ENCODE peak calls at places on chromosome 14, in seven cellular contexts. One of them, this sample, is unnamed.
A peak's percentile ranks its signal among the peaks of the same experiment; 100 is the strongest.

GRCh38 chr14:21024668-21025373 is at the start of gene NDRG2:
- DNase-seq in MM.1S: peak; percentile 49
- DNase-seq in tibial nerve: peak; percentile 72
- DNase-seq in tibial artery: peak; percentile 82
- DNase-seq in Peyer's patch: peak; percentile 84
- DNase-seq in OCI-LY7: no peak
- DNase-seq in colonic mucosa: peak; percentile 91
- DNase-seq in this sample: peak; percentile 54

GRCh38 chr14:38208825-38209562 is 1.3 kb downstream of the SSTR1 start:
- DNase-seq in MM.1S: no peak
- DNase-seq in tibial nerve: no peak
- DNase-seq in tibial artery: peak; percentile 23
- DNase-seq in Peyer's patch: no peak
- DNase-seq in OCI-LY7: no peak
- DNase-seq in colonic mucosa: peak; percentile 83
- DNase-seq in this sample: no peak

GRCh38 chr14:28577711-28578131 is 188.9 kb upstream of the FOXG1 start:
- DNase-seq in MM.1S: no peak
- DNase-seq in tibial nerve: no peak
- DNase-seq in tibial artery: no peak
- DNase-seq in Peyer's patch: no peak
- DNase-seq in OCI-LY7: no peak
- DNase-seq in colonic mucosa: no peak
- DNase-seq in this sample: peak; percentile 26

GRCh38 chr14:59208224-59208814 is 19.9 kb downstream of the DAAM1 start:
- DNase-seq in MM.1S: no peak
- DNase-seq in tibial nerve: no peak
- DNase-seq in tibial artery: no peak
- DNase-seq in Peyer's patch: no peak
- DNase-seq in OCI-LY7: no peak
- DNase-seq in colonic mucosa: no peak
- DNase-seq in this sample: peak; percentile 21

GRCh38 chr14:89196561-89196960 is 220.5 kb downstream of the FOXN3 start:
- DNase-seq in MM.1S: no peak
- DNase-seq in tibial nerve: no peak
- DNase-seq in tibial artery: no peak
- DNase-seq in Peyer's patch: no peak
- DNase-seq in OCI-LY7: no peak
- DNase-seq in colonic mucosa: no peak
- DNase-seq in this sample: no peak

GRCh38 chr14:37122288-37122687 is 50.1 kb downstream of the SLC25A21 start:
- DNase-seq in MM.1S: no peak
- DNase-seq in tibial nerve: no peak
- DNase-seq in tibial artery: no peak
- DNase-seq in Peyer's patch: no peak
- DNase-seq in OCI-LY7: no peak
- DNase-seq in colonic mucosa: no peak
- DNase-seq in this sample: peak; percentile 72

GRCh38 chr14:23033801-23034497 is 751 bp downstream of the PSMB5 start:
- DNase-seq in MM.1S: no peak
- DNase-seq in tibial nerve: no peak
- DNase-seq in tibial artery: no peak
- DNase-seq in Peyer's patch: no peak
- DNase-seq in OCI-LY7: no peak
- DNase-seq in colonic mucosa: no peak
- DNase-seq in this sample: no peak

GRCh38 chr14:21093769-21094681 is 4.4 kb downstream of the ZNF219 start:
- DNase-seq in MM.1S: no peak
- DNase-seq in tibial nerve: no peak
- DNase-seq in tibial artery: no peak
- DNase-seq in Peyer's patch: no peak
- DNase-seq in OCI-LY7: no peak
- DNase-seq in colonic mucosa: peak; percentile 22
- DNase-seq in this sample: no peak

GRCh38 chr14:96583605-96584041 is 81.4 kb downstream of the PAPOLA start:
- DNase-seq in MM.1S: no peak
- DNase-seq in tibial nerve: no peak
- DNase-seq in tibial artery: no peak
- DNase-seq in Peyer's patch: no peak
- DNase-seq in OCI-LY7: no peak
- DNase-seq in colonic mucosa: peak; percentile 7
- DNase-seq in this sample: no peak

GRCh38 chr14:31619440-31619839 is 58.2 kb downstream of the NUBPL start:
- DNase-seq in MM.1S: no peak
- DNase-seq in tibial nerve: no peak
- DNase-seq in tibial artery: no peak
- DNase-seq in Peyer's patch: no peak
- DNase-seq in OCI-LY7: no peak
- DNase-seq in colonic mucosa: no peak
- DNase-seq in this sample: no peak

DNA sequence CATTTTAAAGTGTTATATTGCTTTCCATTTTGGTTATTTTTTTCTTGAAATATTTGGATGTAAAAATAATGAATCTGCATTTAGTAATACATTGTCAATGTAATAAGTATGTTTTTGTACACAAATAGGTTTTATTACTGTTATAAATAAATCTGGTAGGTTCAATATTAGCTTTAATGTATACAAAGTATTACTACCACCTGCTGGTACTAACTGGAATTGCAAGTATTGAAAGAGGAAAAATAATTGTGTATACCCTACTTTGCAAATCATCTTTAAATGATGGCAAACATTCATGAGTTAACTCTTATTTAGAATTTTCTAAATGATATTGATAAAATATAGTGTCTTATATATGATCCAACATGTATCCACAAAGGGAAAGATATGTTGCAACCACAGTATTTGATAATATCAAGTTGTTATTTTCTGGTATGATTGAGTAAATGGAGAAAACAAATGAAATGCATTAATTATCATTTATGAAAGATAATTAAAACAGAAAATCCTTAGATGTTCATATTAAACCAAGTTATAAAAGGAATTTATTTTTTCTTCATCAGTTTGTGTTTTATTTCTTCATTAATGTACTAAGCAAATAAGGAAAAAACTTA is 3.2 kb downstream of the OR4K2 start:
- DNase-seq in MM.1S: peak; percentile 28
- DNase-seq in tibial nerve: no peak
- DNase-seq in tibial artery: no peak
- DNase-seq in Peyer's patch: no peak
- DNase-seq in OCI-LY7: peak; percentile 58
- DNase-seq in colonic mucosa: no peak
- DNase-seq in this sample: no peak
- TF ChIP-seq CTCF in MM.1S: peak; percentile 50
- TF ChIP-seq CTCF in tibial nerve: no peak
- TF ChIP-seq CTCF in tibial artery: no peak
- TF ChIP-seq CTCF in Peyer's patch: peak; percentile 34
- TF ChIP-seq CTCF in OCI-LY7: peak; percentile 100
- TF ChIP-seq CTCF in colonic mucosa: peak; percentile 61
- TF ChIP-seq CTCF in this sample: peak; percentile 64

DNA sequence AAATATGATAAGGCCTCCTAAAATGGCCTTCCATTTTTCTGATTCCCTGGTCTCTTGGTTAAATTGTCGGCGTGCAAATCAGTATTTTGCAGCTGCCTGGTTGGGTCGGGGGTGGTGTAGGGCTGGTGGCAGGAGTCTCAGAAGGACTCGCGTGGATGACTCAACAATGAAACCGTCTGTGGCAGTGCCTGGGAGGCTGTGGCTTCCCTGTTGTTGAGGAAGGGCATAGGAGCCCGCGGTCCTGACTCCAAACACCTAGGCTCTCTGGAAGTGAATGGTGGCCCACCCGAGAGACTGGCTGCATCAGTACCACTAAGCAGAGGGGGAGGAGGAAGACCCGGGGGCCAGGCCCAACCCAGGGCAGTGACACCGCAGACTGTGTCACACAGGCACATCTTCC is 207.9 kb downstream of the TTC7B start:
- DNase-seq in MM.1S: no peak
- DNase-seq in tibial nerve: no peak
- DNase-seq in tibial artery: no peak
- DNase-seq in Peyer's patch: no peak
- DNase-seq in OCI-LY7: no peak
- DNase-seq in colonic mucosa: no peak
- DNase-seq in this sample: no peak
- H3K27ac ChIP-seq in MM.1S: no peak overlapping the region
- H3K27ac ChIP-seq in tibial nerve: no peak overlapping the region
- H3K27ac ChIP-seq in tibial artery: peak overlapping the region; percentile 65
- H3K27ac ChIP-seq in Peyer's patch: no peak overlapping the region
- H3K27ac ChIP-seq in OCI-LY7: no peak overlapping the region
- H3K27ac ChIP-seq in colonic mucosa: no peak overlapping the region
- H3K27ac ChIP-seq in this sample: no peak overlapping the region

GRCh38 chr14:53331921-53332320 is 178.8 kb upstream of the DDHD1 start:
- DNase-seq in MM.1S: no peak
- DNase-seq in tibial nerve: no peak
- DNase-seq in tibial artery: no peak
- DNase-seq in Peyer's patch: no peak
- DNase-seq in OCI-LY7: no peak
- DNase-seq in colonic mucosa: no peak
- DNase-seq in this sample: no peak
- TF ChIP-seq CTCF in MM.1S: no peak
- TF ChIP-seq CTCF in tibial nerve: no peak
- TF ChIP-seq CTCF in tibial artery: no peak
- TF ChIP-seq CTCF in Peyer's patch: no peak
- TF ChIP-seq CTCF in OCI-LY7: no peak
- TF ChIP-seq CTCF in colonic mucosa: no peak
- TF ChIP-seq CTCF in this sample: no peak

GRCh38 chr14:68211421-68211820 is 391.8 kb downstream of the RAD51B start:
- DNase-seq in MM.1S: no peak
- DNase-seq in tibial nerve: no peak
- DNase-seq in tibial artery: no peak
- DNase-seq in Peyer's patch: no peak
- DNase-seq in OCI-LY7: no peak
- DNase-seq in colonic mucosa: no peak
- DNase-seq in this sample: no peak

GRCh38 chr14:68211886-68212285 is 392.3 kb downstream of the RAD51B start:
- DNase-seq in MM.1S: no peak
- DNase-seq in tibial nerve: no peak
- DNase-seq in tibial artery: no peak
- DNase-seq in Peyer's patch: no peak
- DNase-seq in OCI-LY7: no peak
- DNase-seq in colonic mucosa: no peak
- DNase-seq in this sample: no peak

GRCh38 chr14:68208726-68209125 is 389.1 kb downstream of the RAD51B start:
- DNase-seq in MM.1S: no peak
- DNase-seq in tibial nerve: no peak
- DNase-seq in tibial artery: no peak
- DNase-seq in Peyer's patch: no peak
- DNase-seq in OCI-LY7: no peak
- DNase-seq in colonic mucosa: no peak
- DNase-seq in this sample: no peak

GRCh38 chr14:68208218-68208617 is 388.6 kb downstream of the RAD51B start:
- DNase-seq in MM.1S: no peak
- DNase-seq in tibial nerve: no peak
- DNase-seq in tibial artery: no peak
- DNase-seq in Peyer's patch: no peak
- DNase-seq in OCI-LY7: no peak
- DNase-seq in colonic mucosa: no peak
- DNase-seq in this sample: no peak

DNA sequence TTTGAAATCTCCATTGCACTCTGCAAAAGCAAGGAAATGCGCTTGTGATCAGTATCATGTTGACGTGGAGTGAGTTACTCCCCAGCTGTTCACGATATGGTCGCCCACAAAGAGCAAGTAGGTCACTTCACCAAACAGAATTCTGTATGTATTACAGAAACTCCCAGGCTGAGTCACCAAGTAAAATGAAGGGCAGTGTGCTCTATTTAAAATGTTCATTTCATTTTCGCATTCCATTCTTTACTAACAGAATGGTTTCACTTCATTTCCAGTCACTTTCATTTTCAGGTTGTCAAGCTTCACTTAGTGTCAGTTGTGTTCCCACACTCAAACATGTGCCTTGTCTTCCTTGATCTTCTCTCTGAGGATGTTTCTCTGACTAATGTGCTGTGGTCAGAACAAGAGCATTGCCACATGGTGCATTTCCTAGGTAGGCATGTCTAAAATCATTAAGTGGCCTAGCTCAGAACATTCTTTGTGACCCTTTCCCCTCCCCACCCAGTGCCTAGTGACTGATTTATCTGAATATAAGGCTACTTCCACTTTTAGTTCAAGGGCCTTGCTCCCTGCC is 391.2 kb downstream of the RAD51B start:
- DNase-seq in MM.1S: peak; percentile 84
- DNase-seq in tibial nerve: no peak
- DNase-seq in tibial artery: peak; percentile 21
- DNase-seq in Peyer's patch: peak; percentile 25
- DNase-seq in OCI-LY7: peak; percentile 70
- DNase-seq in colonic mucosa: no peak
- DNase-seq in this sample: peak; percentile 36
- H3K27ac ChIP-seq in MM.1S: peak overlapping the region; percentile 41
- H3K27ac ChIP-seq in tibial nerve: peak overlapping the region; percentile 80
- H3K27ac ChIP-seq in tibial artery: peak overlapping the region; percentile 71
- H3K27ac ChIP-seq in Peyer's patch: peak overlapping the region; percentile 57
- H3K27ac ChIP-seq in OCI-LY7: peak overlapping the region; percentile 20
- H3K27ac ChIP-seq in colonic mucosa: peak overlapping the region; percentile 67
- H3K27ac ChIP-seq in this sample: no peak overlapping the region

DNA sequence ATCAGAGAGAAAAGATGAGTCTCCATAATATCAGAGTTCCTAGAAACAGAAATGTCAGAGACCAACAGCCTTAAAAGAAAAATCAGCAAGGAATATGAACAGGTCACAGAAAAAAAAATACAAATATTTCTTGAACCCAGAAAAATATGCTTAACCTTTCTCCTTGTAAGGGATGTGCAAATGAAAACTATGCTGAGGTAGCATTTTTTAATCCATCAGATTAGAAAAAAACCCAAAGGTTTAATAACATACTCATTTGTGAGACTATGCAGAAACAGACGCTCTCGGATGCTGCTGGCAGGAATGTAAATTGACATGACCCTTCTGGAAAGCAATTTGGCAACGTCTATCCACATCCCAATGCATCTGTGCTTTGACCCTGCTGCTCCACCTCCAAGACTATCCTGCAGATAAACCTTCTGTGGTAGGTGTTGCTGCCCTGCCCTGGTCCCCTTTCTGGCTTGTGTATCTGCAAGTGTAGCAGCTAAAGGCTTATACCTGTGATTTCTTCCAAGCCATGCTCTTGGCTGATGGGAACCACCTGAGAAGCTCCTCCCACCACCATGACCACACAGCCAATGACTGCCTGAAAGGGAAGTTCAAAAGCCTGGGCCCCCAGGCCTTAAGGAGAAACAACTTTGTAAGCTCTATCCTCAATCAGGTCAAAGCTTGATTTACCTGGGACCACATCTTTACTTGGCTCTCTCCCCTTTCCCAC is 49.4 kb downstream of the LTBP2 start:
- DNase-seq in MM.1S: no peak
- DNase-seq in tibial nerve: no peak
- DNase-seq in tibial artery: no peak
- DNase-seq in Peyer's patch: no peak
- DNase-seq in OCI-LY7: no peak
- DNase-seq in colonic mucosa: no peak
- DNase-seq in this sample: no peak
- TF ChIP-seq CTCF in MM.1S: no peak
- TF ChIP-seq CTCF in tibial nerve: no peak
- TF ChIP-seq CTCF in tibial artery: no peak
- TF ChIP-seq CTCF in Peyer's patch: no peak
- TF ChIP-seq CTCF in OCI-LY7: no peak
- TF ChIP-seq CTCF in colonic mucosa: no peak
- TF ChIP-seq CTCF in this sample: no peak

GRCh38 chr14:69088523-69089445 is 64.1 kb downstream of the DCAF5 start:
- DNase-seq in MM.1S: peak; percentile 6
- DNase-seq in tibial nerve: no peak
- DNase-seq in tibial artery: no peak
- DNase-seq in Peyer's patch: no peak
- DNase-seq in OCI-LY7: no peak
- DNase-seq in colonic mucosa: no peak
- DNase-seq in this sample: peak; percentile 46
- H3K27ac ChIP-seq in MM.1S: no peak overlapping the region
- H3K27ac ChIP-seq in tibial nerve: no peak overlapping the region
- H3K27ac ChIP-seq in tibial artery: peak overlapping the region; percentile 76
- H3K27ac ChIP-seq in Peyer's patch: no peak overlapping the region
- H3K27ac ChIP-seq in OCI-LY7: no peak overlapping the region
- H3K27ac ChIP-seq in colonic mucosa: no peak overlapping the region
- H3K27ac ChIP-seq in this sample: no peak overlapping the region

GRCh38 chr14:74612346-74613021 is 447 bp upstream of the LTBP2 start:
- DNase-seq in MM.1S: peak; percentile 58
- DNase-seq in tibial nerve: peak; percentile 65
- DNase-seq in tibial artery: peak; percentile 80
- DNase-seq in Peyer's patch: peak; percentile 74
- DNase-seq in OCI-LY7: peak; percentile 86
- DNase-seq in colonic mucosa: peak; percentile 69
- DNase-seq in this sample: peak; percentile 68
- TF ChIP-seq CTCF in MM.1S: peak; percentile 21
- TF ChIP-seq CTCF in tibial nerve: peak; percentile 96
- TF ChIP-seq CTCF in tibial artery: peak; percentile 99
- TF ChIP-seq CTCF in Peyer's patch: peak; percentile 46
- TF ChIP-seq CTCF in OCI-LY7: peak; percentile 64
- TF ChIP-seq CTCF in colonic mucosa: peak; percentile 34
- TF ChIP-seq CTCF in this sample: peak; percentile 100